ENCODE peak calls at places on chromosomes 4 and X, in seven cellular contexts. F is HT1080; L is stimulated activated CD8-positive, alpha-beta memory T cell treated with anti-CD3 and anti-CD28 coated beads, Interleukin-4, amount 100 ng/mL, for 24 hours; D is stimulated activated CD4-positive, alpha-beta T cell treated with anti-CD3 and anti-CD28 coated beads, Interleukin-4, amount 100 ng/mL, for 48 hours; T is WTC11; Y is Calu3; M is right atrium auricular region. C is an unnamed sample.

GRCh38 chr4:5220028-5220427 is 168.7 kb downstream of the STK32B start:
- DNase-seq in F (no peak), L (no peak), D (no peak), T (no peak), Y (no peak), M (no peak), C (no peak)

GRCh38 chr4:155807021-155807420 is 48.2 kb downstream of the GUCY1B1 start:
- DNase-seq in F (no peak), L (no peak), D (no peak), T (no peak), Y (no peak), M (no peak), C (no peak)

GRCh38 chr4:121192500-121192899 is 28.4 kb upstream of the TNIP3 start:
- DNase-seq in F (peak), L (no peak), D (no peak), T (no peak), Y (no peak), M (no peak), C (no peak)

GRCh38 chr4:13289391-13289790 is 194.7 kb downstream of the RAB28 start:
- DNase-seq in F (peak), L (no peak), D (no peak), T (no peak), Y (no peak), M (no peak), C (no peak)

GRCh38 chr4:13349096-13349495 is 135.0 kb downstream of the RAB28 start:
- DNase-seq in F (peak), L (no peak), D (no peak), T (no peak), Y (no peak), M (no peak), C (no peak)

GRCh38 chr4:10093801-10094552 is 22.6 kb downstream of the WDR1 start:
- DNase-seq in F (no peak), L (no peak), D (no peak), T (no peak), Y (no peak), M (no peak), C (no peak)

GRCh38 chrX:151697537-151697936 is 2.3 kb downstream of the PRRG3 start:
- DNase-seq in F (peak), L (no peak), D (no peak), T (no peak), Y (no peak), M (no peak), C (peak)

GRCh38 chr4:153971878-153972277 is 183.0 kb upstream of the SFRP2 start:
- DNase-seq in F (no peak), L (no peak), D (no peak), T (no peak), Y (no peak), M (no peak), C (no peak)

GRCh38 chr4:26724522-26724921 is 136.1 kb upstream of the STIM2 start:
- DNase-seq in F (no peak), L (no peak), D (no peak), T (no peak), Y (no peak), M (no peak), C (no peak)

GRCh38 chr4:145231906-145232700 is 51.7 kb upstream of the OTUD4 start:
- DNase-seq in F (no peak), L (no peak), D (no peak), T (no peak), Y (no peak), M (no peak), C (no peak)

GRCh38 chr4:59664771-59665170 is 1535.4 kb upstream of the ADGRL3 start:
- DNase-seq in F (no peak), L (no peak), D (no peak), T (no peak), Y (no peak), M (no peak), C (no peak)

GRCh38 chrX:153302796-153303195 is 18.8 kb downstream of the PNMA6F start:
- DNase-seq in F (no peak), L (no peak), D (no peak), T (no peak), Y (no peak), M (no peak), C (no peak)

GRCh38 chr4:167031534-167032156 is 202.6 kb downstream of the SPOCK3 start:
- DNase-seq in F (no peak), L (no peak), D (no peak), T (no peak), Y (no peak), M (no peak), C (no peak)

C was measured in gastrocnemius medialis.